ENCODE peak calls at places on chromosomes 7 and 10, in four cellular contexts. One of them, this sample, is unnamed.

GRCh38 chr7:80851896-80852476 is 66.9 kb downstream of the SEMA3C start:
- DNase-seq in BE2C: no peak
- DNase-seq in stimulated activated CD8-positive, alpha-beta memory T cell treated with anti-CD3 and anti-CD28 coated beads, Interleukin-4, amount 100 ng/mL, for 24 hours: no peak
- DNase-seq in effector memory CD4-positive, alpha-beta T cell: no peak
- DNase-seq in this sample: no peak

GRCh38 chr10:58956926-58957325 is 219.5 kb upstream of the PHYHIPL start:
- DNase-seq in BE2C: no peak
- DNase-seq in effector memory CD4-positive, alpha-beta T cell: no peak
- DNase-seq in stimulated activated CD8-positive, alpha-beta memory T cell treated with anti-CD3 and anti-CD28 coated beads, Interleukin-4, amount 100 ng/mL, for 24 hours: no peak
- DNase-seq in this sample: no peak

GRCh38 chr7:130379551-130380120 is 658 bp upstream of the CPA1 start:
- DNase-seq in effector memory CD4-positive, alpha-beta T cell: no peak
- DNase-seq in stimulated activated CD8-positive, alpha-beta memory T cell treated with anti-CD3 and anti-CD28 coated beads, Interleukin-4, amount 100 ng/mL, for 24 hours: no peak
- DNase-seq in BE2C: no peak
- DNase-seq in this sample: no peak

GRCh38 chr10:27319752-27320561 is 79.4 kb upstream of the ACBD5 start:
- DNase-seq in BE2C: no peak
- DNase-seq in effector memory CD4-positive, alpha-beta T cell: no peak
- DNase-seq in stimulated activated CD8-positive, alpha-beta memory T cell treated with anti-CD3 and anti-CD28 coated beads, Interleukin-4, amount 100 ng/mL, for 24 hours: no peak
- DNase-seq in this sample: no peak

GRCh38 chr10:47073967-47074366 is 162.7 kb downstream of the PTPN20 start:
- DNase-seq in stimulated activated CD8-positive, alpha-beta memory T cell treated with anti-CD3 and anti-CD28 coated beads, Interleukin-4, amount 100 ng/mL, for 24 hours: no peak
- DNase-seq in BE2C: no peak
- DNase-seq in effector memory CD4-positive, alpha-beta T cell: no peak
- DNase-seq in this sample: no peak

GRCh38 chr7:11591943-11592342 is 240.1 kb downstream of the THSD7A start:
- DNase-seq in effector memory CD4-positive, alpha-beta T cell: no peak
- DNase-seq in BE2C: no peak
- DNase-seq in stimulated activated CD8-positive, alpha-beta memory T cell treated with anti-CD3 and anti-CD28 coated beads, Interleukin-4, amount 100 ng/mL, for 24 hours: no peak
- DNase-seq in this sample: no peak

GRCh38 chr10:27157150-27157549 is 2.0 kb downstream of the MASTL start:
- DNase-seq in stimulated activated CD8-positive, alpha-beta memory T cell treated with anti-CD3 and anti-CD28 coated beads, Interleukin-4, amount 100 ng/mL, for 24 hours: no peak
- DNase-seq in BE2C: no peak
- DNase-seq in effector memory CD4-positive, alpha-beta T cell: no peak
- DNase-seq in this sample: no peak

GRCh38 chr7:114818501-114818900 is 103.4 kb upstream of the MDFIC start:
- DNase-seq in BE2C: no peak
- DNase-seq in effector memory CD4-positive, alpha-beta T cell: no peak
- DNase-seq in stimulated activated CD8-positive, alpha-beta memory T cell treated with anti-CD3 and anti-CD28 coated beads, Interleukin-4, amount 100 ng/mL, for 24 hours: no peak
- DNase-seq in this sample: no peak

GRCh38 chr10:132452651-132453469 is 55.9 kb downstream of the PWWP2B start:
- DNase-seq in BE2C: peak
- DNase-seq in effector memory CD4-positive, alpha-beta T cell: peak
- DNase-seq in stimulated activated CD8-positive, alpha-beta memory T cell treated with anti-CD3 and anti-CD28 coated beads, Interleukin-4, amount 100 ng/mL, for 24 hours: peak
- DNase-seq in this sample: no peak

GRCh38 chr10:59977486-59977885 is 71.1 kb upstream of the CCDC6 start:
- DNase-seq in stimulated activated CD8-positive, alpha-beta memory T cell treated with anti-CD3 and anti-CD28 coated beads, Interleukin-4, amount 100 ng/mL, for 24 hours: no peak
- DNase-seq in BE2C: no peak
- DNase-seq in effector memory CD4-positive, alpha-beta T cell: no peak
- DNase-seq in this sample: no peak

GRCh38 chr7:86867163-86867762 is 192.2 kb downstream of the ELAPOR2 start:
- DNase-seq in stimulated activated CD8-positive, alpha-beta memory T cell treated with anti-CD3 and anti-CD28 coated beads, Interleukin-4, amount 100 ng/mL, for 24 hours: no peak
- DNase-seq in effector memory CD4-positive, alpha-beta T cell: no peak
- DNase-seq in BE2C: no peak
- DNase-seq in this sample: no peak

GRCh38 chr10:73857446-73857845 is 16.9 kb downstream of the CAMK2G start:
- DNase-seq in effector memory CD4-positive, alpha-beta T cell: no peak
- DNase-seq in stimulated activated CD8-positive, alpha-beta memory T cell treated with anti-CD3 and anti-CD28 coated beads, Interleukin-4, amount 100 ng/mL, for 24 hours: peak
- DNase-seq in BE2C: no peak
- DNase-seq in this sample: no peak

GRCh38 chr7:37665352-37666022 is 18.1 kb upstream of the GPR141 start:
- DNase-seq in stimulated activated CD8-positive, alpha-beta memory T cell treated with anti-CD3 and anti-CD28 coated beads, Interleukin-4, amount 100 ng/mL, for 24 hours: no peak
- DNase-seq in BE2C: no peak
- DNase-seq in effector memory CD4-positive, alpha-beta T cell: no peak
- DNase-seq in this sample: no peak

GRCh38 chr10:82742478-82742877 is 867.5 kb downstream of the NRG3 start:
- DNase-seq in effector memory CD4-positive, alpha-beta T cell: no peak
- DNase-seq in stimulated activated CD8-positive, alpha-beta memory T cell treated with anti-CD3 and anti-CD28 coated beads, Interleukin-4, amount 100 ng/mL, for 24 hours: no peak
- DNase-seq in BE2C: no peak
- DNase-seq in this sample: no peak

GRCh38 chr7:113086431-113086888 is at the start of gene GPR85:
- DNase-seq in stimulated activated CD8-positive, alpha-beta memory T cell treated with anti-CD3 and anti-CD28 coated beads, Interleukin-4, amount 100 ng/mL, for 24 hours: peak
- DNase-seq in BE2C: peak
- DNase-seq in effector memory CD4-positive, alpha-beta T cell: no peak
- DNase-seq in this sample: no peak

GRCh38 chr10:90424730-90425129 is 433.1 kb downstream of the HTR7 start:
- DNase-seq in stimulated activated CD8-positive, alpha-beta memory T cell treated with anti-CD3 and anti-CD28 coated beads, Interleukin-4, amount 100 ng/mL, for 24 hours: no peak
- DNase-seq in effector memory CD4-positive, alpha-beta T cell: no peak
- DNase-seq in BE2C: no peak
- DNase-seq in this sample: no peak

GRCh38 chr10:86446987-86447386 is 74.6 kb downstream of the WAPL start:
- DNase-seq in stimulated activated CD8-positive, alpha-beta memory T cell treated with anti-CD3 and anti-CD28 coated beads, Interleukin-4, amount 100 ng/mL, for 24 hours: no peak
- DNase-seq in BE2C: no peak
- DNase-seq in effector memory CD4-positive, alpha-beta T cell: no peak
- DNase-seq in this sample: no peak

GRCh38 chr10:115801987-115802386 is 471.0 kb downstream of the GFRA1 start:
- DNase-seq in BE2C: no peak
- DNase-seq in effector memory CD4-positive, alpha-beta T cell: no peak
- DNase-seq in stimulated activated CD8-positive, alpha-beta memory T cell treated with anti-CD3 and anti-CD28 coated beads, Interleukin-4, amount 100 ng/mL, for 24 hours: no peak
- DNase-seq in this sample: no peak

GRCh38 chr10:108384378-108384777 is 1219.9 kb upstream of the SORCS1 start:
- DNase-seq in stimulated activated CD8-positive, alpha-beta memory T cell treated with anti-CD3 and anti-CD28 coated beads, Interleukin-4, amount 100 ng/mL, for 24 hours: no peak
- DNase-seq in effector memory CD4-positive, alpha-beta T cell: no peak
- DNase-seq in BE2C: no peak
- DNase-seq in this sample: no peak

GRCh38 chr7:42065942-42066341 is 171.1 kb downstream of the GLI3 start:
- DNase-seq in effector memory CD4-positive, alpha-beta T cell: no peak
- DNase-seq in stimulated activated CD8-positive, alpha-beta memory T cell treated with anti-CD3 and anti-CD28 coated beads, Interleukin-4, amount 100 ng/mL, for 24 hours: no peak
- DNase-seq in BE2C: no peak
- DNase-seq in this sample: no peak

This sample was measured in LNCaP clone FGC.